ENCODE peak calls at places on chromosome X, in six cellular contexts. One of them, this sample, is unnamed.

GRCh38 chrX:153924149-153924861 is 1.8 kb downstream of the ARHGAP4 start:
- DNase-seq in HEK293T: peak
- DNase-seq in stimulated activated CD8-positive, alpha-beta memory T cell treated with anti-CD3 and anti-CD28 coated beads, Interleukin-2, amount 100 ng/mL, for 48 hours: no peak
- DNase-seq in activated CD4-positive, alpha-beta T cell treated with anti-CD3 and anti-CD28 coated beads, Interleukin-2, amount 10 ng/mL, durations not matched to agents 7 days and 5 days: peak
- DNase-seq in T-helper 2 cell: peak
- DNase-seq in dorsolateral prefrontal cortex: peak
- DNase-seq in this sample: peak

GRCh38 chrX:9114245-9114644 is 80.3 kb upstream of the FAM9B start:
- DNase-seq in activated CD4-positive, alpha-beta T cell treated with anti-CD3 and anti-CD28 coated beads, Interleukin-2, amount 10 ng/mL, durations not matched to agents 7 days and 5 days: no peak
- DNase-seq in HEK293T: no peak
- DNase-seq in dorsolateral prefrontal cortex: no peak
- DNase-seq in T-helper 2 cell: no peak
- DNase-seq in stimulated activated CD8-positive, alpha-beta memory T cell treated with anti-CD3 and anti-CD28 coated beads, Interleukin-2, amount 100 ng/mL, for 48 hours: no peak
- DNase-seq in this sample: no peak

GRCh38 chrX:40278340-40279090 is 180.8 kb upstream of the BCOR start:
- DNase-seq in T-helper 2 cell: peak
- DNase-seq in dorsolateral prefrontal cortex: no peak
- DNase-seq in stimulated activated CD8-positive, alpha-beta memory T cell treated with anti-CD3 and anti-CD28 coated beads, Interleukin-2, amount 100 ng/mL, for 48 hours: peak
- DNase-seq in activated CD4-positive, alpha-beta T cell treated with anti-CD3 and anti-CD28 coated beads, Interleukin-2, amount 10 ng/mL, durations not matched to agents 7 days and 5 days: peak
- DNase-seq in HEK293T: no peak
- DNase-seq in this sample: no peak

GRCh38 chrX:154490414-154491083 is at the start of gene SLC10A3:
- DNase-seq in T-helper 2 cell: peak
- DNase-seq in HEK293T: peak
- DNase-seq in stimulated activated CD8-positive, alpha-beta memory T cell treated with anti-CD3 and anti-CD28 coated beads, Interleukin-2, amount 100 ng/mL, for 48 hours: peak
- DNase-seq in dorsolateral prefrontal cortex: peak
- DNase-seq in activated CD4-positive, alpha-beta T cell treated with anti-CD3 and anti-CD28 coated beads, Interleukin-2, amount 10 ng/mL, durations not matched to agents 7 days and 5 days: peak
- DNase-seq in this sample: peak

GRCh38 chrX:79146552-79147390 is 2.3 kb downstream of the GPR174 start:
- DNase-seq in dorsolateral prefrontal cortex: no peak
- DNase-seq in stimulated activated CD8-positive, alpha-beta memory T cell treated with anti-CD3 and anti-CD28 coated beads, Interleukin-2, amount 100 ng/mL, for 48 hours: no peak
- DNase-seq in HEK293T: no peak
- DNase-seq in T-helper 2 cell: peak
- DNase-seq in activated CD4-positive, alpha-beta T cell treated with anti-CD3 and anti-CD28 coated beads, Interleukin-2, amount 10 ng/mL, durations not matched to agents 7 days and 5 days: no peak
- DNase-seq in this sample: peak

GRCh38 chrX:114152801-114153200 is 431.1 kb upstream of the HTR2C start:
- DNase-seq in T-helper 2 cell: no peak
- DNase-seq in dorsolateral prefrontal cortex: no peak
- DNase-seq in stimulated activated CD8-positive, alpha-beta memory T cell treated with anti-CD3 and anti-CD28 coated beads, Interleukin-2, amount 100 ng/mL, for 48 hours: no peak
- DNase-seq in activated CD4-positive, alpha-beta T cell treated with anti-CD3 and anti-CD28 coated beads, Interleukin-2, amount 10 ng/mL, durations not matched to agents 7 days and 5 days: no peak
- DNase-seq in HEK293T: no peak
- DNase-seq in this sample: no peak

GRCh38 chrX:119497185-119497584 is 28.9 kb downstream of the SLC25A5 start:
- DNase-seq in stimulated activated CD8-positive, alpha-beta memory T cell treated with anti-CD3 and anti-CD28 coated beads, Interleukin-2, amount 100 ng/mL, for 48 hours: no peak
- DNase-seq in T-helper 2 cell: no peak
- DNase-seq in dorsolateral prefrontal cortex: no peak
- DNase-seq in activated CD4-positive, alpha-beta T cell treated with anti-CD3 and anti-CD28 coated beads, Interleukin-2, amount 10 ng/mL, durations not matched to agents 7 days and 5 days: no peak
- DNase-seq in HEK293T: no peak
- DNase-seq in this sample: peak

GRCh38 chrX:105464611-105465010 is 244.1 kb upstream of the TEX13A start:
- DNase-seq in activated CD4-positive, alpha-beta T cell treated with anti-CD3 and anti-CD28 coated beads, Interleukin-2, amount 10 ng/mL, durations not matched to agents 7 days and 5 days: no peak
- DNase-seq in stimulated activated CD8-positive, alpha-beta memory T cell treated with anti-CD3 and anti-CD28 coated beads, Interleukin-2, amount 100 ng/mL, for 48 hours: no peak
- DNase-seq in dorsolateral prefrontal cortex: no peak
- DNase-seq in T-helper 2 cell: no peak
- DNase-seq in HEK293T: no peak
- DNase-seq in this sample: no peak

GRCh38 chrX:119067023-119067739 is 5.6 kb upstream of the CT47C1 start:
- DNase-seq in dorsolateral prefrontal cortex: peak
- DNase-seq in stimulated activated CD8-positive, alpha-beta memory T cell treated with anti-CD3 and anti-CD28 coated beads, Interleukin-2, amount 100 ng/mL, for 48 hours: peak
- DNase-seq in T-helper 2 cell: no peak
- DNase-seq in activated CD4-positive, alpha-beta T cell treated with anti-CD3 and anti-CD28 coated beads, Interleukin-2, amount 10 ng/mL, durations not matched to agents 7 days and 5 days: peak
- DNase-seq in HEK293T: peak
- DNase-seq in this sample: no peak

GRCh38 chrX:125293792-125294780 is 25.6 kb upstream of the TEX13C start:
- DNase-seq in stimulated activated CD8-positive, alpha-beta memory T cell treated with anti-CD3 and anti-CD28 coated beads, Interleukin-2, amount 100 ng/mL, for 48 hours: no peak
- DNase-seq in HEK293T: no peak
- DNase-seq in T-helper 2 cell: no peak
- DNase-seq in activated CD4-positive, alpha-beta T cell treated with anti-CD3 and anti-CD28 coated beads, Interleukin-2, amount 10 ng/mL, durations not matched to agents 7 days and 5 days: no peak
- DNase-seq in dorsolateral prefrontal cortex: no peak
- DNase-seq in this sample: no peak

GRCh38 chrX:50787099-50787498 is 26.9 kb downstream of the SHROOM4 start:
- DNase-seq in HEK293T: no peak
- DNase-seq in T-helper 2 cell: no peak
- DNase-seq in activated CD4-positive, alpha-beta T cell treated with anti-CD3 and anti-CD28 coated beads, Interleukin-2, amount 10 ng/mL, durations not matched to agents 7 days and 5 days: no peak
- DNase-seq in dorsolateral prefrontal cortex: no peak
- DNase-seq in stimulated activated CD8-positive, alpha-beta memory T cell treated with anti-CD3 and anti-CD28 coated beads, Interleukin-2, amount 100 ng/mL, for 48 hours: no peak
- DNase-seq in this sample: no peak

GRCh38 chrX:26586570-26586969 is 370.6 kb downstream of the MAGEB5 start:
- DNase-seq in T-helper 2 cell: no peak
- DNase-seq in dorsolateral prefrontal cortex: no peak
- DNase-seq in HEK293T: no peak
- DNase-seq in activated CD4-positive, alpha-beta T cell treated with anti-CD3 and anti-CD28 coated beads, Interleukin-2, amount 10 ng/mL, durations not matched to agents 7 days and 5 days: no peak
- DNase-seq in stimulated activated CD8-positive, alpha-beta memory T cell treated with anti-CD3 and anti-CD28 coated beads, Interleukin-2, amount 100 ng/mL, for 48 hours: no peak
- DNase-seq in this sample: no peak

GRCh38 chrX:153708415-153708814 is 15.8 kb downstream of the BCAP31 start:
- DNase-seq in activated CD4-positive, alpha-beta T cell treated with anti-CD3 and anti-CD28 coated beads, Interleukin-2, amount 10 ng/mL, durations not matched to agents 7 days and 5 days: peak
- DNase-seq in T-helper 2 cell: no peak
- DNase-seq in stimulated activated CD8-positive, alpha-beta memory T cell treated with anti-CD3 and anti-CD28 coated beads, Interleukin-2, amount 100 ng/mL, for 48 hours: no peak
- DNase-seq in HEK293T: peak
- DNase-seq in dorsolateral prefrontal cortex: peak
- DNase-seq in this sample: peak

GRCh38 chrX:153423652-153424051 is 12.4 kb downstream of the ZFP92 start:
- DNase-seq in stimulated activated CD8-positive, alpha-beta memory T cell treated with anti-CD3 and anti-CD28 coated beads, Interleukin-2, amount 100 ng/mL, for 48 hours: no peak
- DNase-seq in T-helper 2 cell: no peak
- DNase-seq in activated CD4-positive, alpha-beta T cell treated with anti-CD3 and anti-CD28 coated beads, Interleukin-2, amount 10 ng/mL, durations not matched to agents 7 days and 5 days: no peak
- DNase-seq in dorsolateral prefrontal cortex: no peak
- DNase-seq in HEK293T: no peak
- DNase-seq in this sample: no peak

GRCh38 chrX:12352922-12353321 is 214.6 kb downstream of the FRMPD4 start:
- DNase-seq in dorsolateral prefrontal cortex: no peak
- DNase-seq in stimulated activated CD8-positive, alpha-beta memory T cell treated with anti-CD3 and anti-CD28 coated beads, Interleukin-2, amount 100 ng/mL, for 48 hours: no peak
- DNase-seq in T-helper 2 cell: no peak
- DNase-seq in HEK293T: no peak
- DNase-seq in activated CD4-positive, alpha-beta T cell treated with anti-CD3 and anti-CD28 coated beads, Interleukin-2, amount 10 ng/mL, durations not matched to agents 7 days and 5 days: no peak
- DNase-seq in this sample: no peak

GRCh38 chrX:44596277-44596676 is 53.6 kb upstream of the FUNDC1 start:
- DNase-seq in activated CD4-positive, alpha-beta T cell treated with anti-CD3 and anti-CD28 coated beads, Interleukin-2, amount 10 ng/mL, durations not matched to agents 7 days and 5 days: no peak
- DNase-seq in T-helper 2 cell: no peak
- DNase-seq in HEK293T: no peak
- DNase-seq in dorsolateral prefrontal cortex: no peak
- DNase-seq in stimulated activated CD8-positive, alpha-beta memory T cell treated with anti-CD3 and anti-CD28 coated beads, Interleukin-2, amount 100 ng/mL, for 48 hours: no peak
- DNase-seq in this sample: no peak

GRCh38 chrX:16558489-16558888 is 91.5 kb upstream of the S100G start:
- DNase-seq in dorsolateral prefrontal cortex: no peak
- DNase-seq in HEK293T: no peak
- DNase-seq in stimulated activated CD8-positive, alpha-beta memory T cell treated with anti-CD3 and anti-CD28 coated beads, Interleukin-2, amount 100 ng/mL, for 48 hours: no peak
- DNase-seq in activated CD4-positive, alpha-beta T cell treated with anti-CD3 and anti-CD28 coated beads, Interleukin-2, amount 10 ng/mL, durations not matched to agents 7 days and 5 days: no peak
- DNase-seq in T-helper 2 cell: no peak
- DNase-seq in this sample: no peak

GRCh38 chrX:113522814-113523213 is 682.2 kb upstream of the AMOT start:
- DNase-seq in activated CD4-positive, alpha-beta T cell treated with anti-CD3 and anti-CD28 coated beads, Interleukin-2, amount 10 ng/mL, durations not matched to agents 7 days and 5 days: no peak
- DNase-seq in dorsolateral prefrontal cortex: no peak
- DNase-seq in T-helper 2 cell: no peak
- DNase-seq in stimulated activated CD8-positive, alpha-beta memory T cell treated with anti-CD3 and anti-CD28 coated beads, Interleukin-2, amount 100 ng/mL, for 48 hours: no peak
- DNase-seq in HEK293T: no peak
- DNase-seq in this sample: no peak

GRCh38 chrX:134172588-134173259 is 64.3 kb upstream of the CCDC160 start:
- DNase-seq in T-helper 2 cell: peak
- DNase-seq in dorsolateral prefrontal cortex: peak
- DNase-seq in HEK293T: no peak
- DNase-seq in activated CD4-positive, alpha-beta T cell treated with anti-CD3 and anti-CD28 coated beads, Interleukin-2, amount 10 ng/mL, durations not matched to agents 7 days and 5 days: peak
- DNase-seq in stimulated activated CD8-positive, alpha-beta memory T cell treated with anti-CD3 and anti-CD28 coated beads, Interleukin-2, amount 100 ng/mL, for 48 hours: no peak
- DNase-seq in this sample: no peak

GRCh38 chrX:21479695-21480280 is 105.6 kb downstream of the CNKSR2 start:
- DNase-seq in stimulated activated CD8-positive, alpha-beta memory T cell treated with anti-CD3 and anti-CD28 coated beads, Interleukin-2, amount 100 ng/mL, for 48 hours: no peak
- DNase-seq in T-helper 2 cell: peak
- DNase-seq in dorsolateral prefrontal cortex: no peak
- DNase-seq in HEK293T: peak
- DNase-seq in activated CD4-positive, alpha-beta T cell treated with anti-CD3 and anti-CD28 coated beads, Interleukin-2, amount 10 ng/mL, durations not matched to agents 7 days and 5 days: peak
- DNase-seq in this sample: peak

GRCh38 chrX:109352121-109352556 is 129.7 kb downstream of the GUCY2F start:
- DNase-seq in stimulated activated CD8-positive, alpha-beta memory T cell treated with anti-CD3 and anti-CD28 coated beads, Interleukin-2, amount 100 ng/mL, for 48 hours: no peak
- DNase-seq in dorsolateral prefrontal cortex: no peak
- DNase-seq in HEK293T: no peak
- DNase-seq in activated CD4-positive, alpha-beta T cell treated with anti-CD3 and anti-CD28 coated beads, Interleukin-2, amount 10 ng/mL, durations not matched to agents 7 days and 5 days: no peak
- DNase-seq in T-helper 2 cell: no peak
- DNase-seq in this sample: no peak

This sample was measured in GDM1.